ENCODE peak calls at places on chromosome 7, in five cellular contexts. V is globus pallidus; R is stimulated activated CD4-positive, alpha-beta T cell treated with anti-CD3 and anti-CD28 coated beads, Interleukin-4, amount 100 ng/mL, for 1 hour; O is GM12878; F is IMR-90. G is an unnamed sample.

GRCh38 chr7:95545666-95546065 is 50.6 kb downstream of the PDK4 start:
- DNase-seq in F (no peak), R (no peak), V (peak), O (no peak), G (no peak)

GRCh38 chr7:40833541-40834234 is 698.9 kb downstream of the SUGCT start:
- DNase-seq in V (no peak), F (peak), O (no peak), R (no peak), G (no peak)

GRCh38 chr7:16433568-16434122 is 12.3 kb upstream of the CRPPA start:
- DNase-seq in O (no peak), R (no peak), V (peak), F (no peak), G (no peak)

GRCh38 chr7:52525772-52526341 is 509.6 kb upstream of the POM121L12 start:
- DNase-seq in O (no peak), F (no peak), V (no peak), R (no peak), G (no peak)

GRCh38 chr7:64613653-64614052 is 50.8 kb upstream of the ZNF680 start:
- DNase-seq in F (no peak), V (no peak), R (no peak), O (no peak), G (no peak)

GRCh38 chr7:47967123-47967522 is 12.3 kb downstream of the HUS1 start:
- DNase-seq in O (no peak), F (no peak), V (no peak), R (no peak), G (peak)

GRCh38 chr7:2950578-2950977 is 93.1 kb downstream of the CARD11 start:
- DNase-seq in R (no peak), F (no peak), V (no peak), O (no peak), G (no peak)

GRCh38 chr7:136030867-136031318 is 53.7 kb upstream of the MTPN start:
- DNase-seq in F (no peak), V (no peak), R (no peak), O (peak), G (no peak)

GRCh38 chr7:83410989-83411591 is 237.8 kb downstream of the SEMA3E start:
- DNase-seq in F (peak), V (peak), O (no peak), R (no peak), G (peak)

GRCh38 chr7:78435355-78435754 is 636.8 kb downstream of the PHTF2 start:
- DNase-seq in F (no peak), V (no peak), O (no peak), R (no peak), G (no peak)

GRCh38 chr7:99368750-99369389 is 5.7 kb upstream of the ARPC1B start:
- DNase-seq in R (no peak), O (no peak), F (no peak), V (no peak), G (no peak)

GRCh38 chr7:18434171-18434570 is 61.4 kb upstream of the HDAC9 start:
- DNase-seq in V (no peak), F (no peak), R (no peak), O (no peak), G (no peak)

G was measured in G401.